ENCODE peak calls at places on chromosomes 1 and 21, in six cellular contexts. L is astrocyte, K is astrocyte of the cerebellum, S is left ventricle myocardium inferior, C is tibial artery, V is esophagus squamous epithelium. F is an unnamed sample.

GRCh38 chr1:172308577-172308976 is 111.9 kb upstream of the C1orf105 start:
- DNase-seq in L (no peak), K (no peak), S (no peak), C (no peak), V (no peak), F (no peak)

GRCh38 chr1:244559561-244559960 is 93.4 kb upstream of the DESI2 start:
- DNase-seq in L (no peak), K (no peak), S (no peak), C (no peak), V (no peak), F (no peak)

GRCh38 chr21:33644383-33645074 is 2.2 kb downstream of the ITSN1 start:
- DNase-seq in L (peak), K (no peak), S (no peak), C (no peak), V (no peak), F (no peak)

GRCh38 chr21:42311816-42312625 is 3.2 kb downstream of the TFF3 start:
- DNase-seq in L (no peak), K (no peak), S (no peak), C (no peak), V (no peak), F (peak)

GRCh38 chr21:33039542-33039941 is 13.8 kb downstream of the OLIG2 start:
- DNase-seq in L (no peak), K (no peak), S (no peak), C (no peak), V (no peak), F (peak)

GRCh38 chr1:64675718-64676345 is 69.0 kb upstream of the RAVER2 start:
- DNase-seq in L (no peak), K (no peak), S (no peak), C (no peak), V (no peak), F (peak)

GRCh38 chr1:84785231-84785630 is 95.0 kb upstream of the SSX2IP start:
- DNase-seq in L (peak), K (no peak), S (no peak), C (no peak), V (no peak), F (no peak)

GRCh38 chr1:119327436-119328155 is 41.0 kb upstream of the HAO2 start:
- DNase-seq in L (peak), K (no peak), S (no peak), C (no peak), V (no peak), F (peak)

GRCh38 chr1:89957063-89957462 is 37.8 kb upstream of the ZNF326 start:
- DNase-seq in L (no peak), K (no peak), S (no peak), C (no peak), V (no peak), F (no peak)

GRCh38 chr1:40363721-40364120 is 9.8 kb upstream of the SMAP2 start:
- DNase-seq in L (no peak), K (no peak), S (no peak), C (no peak), V (no peak), F (no peak)

GRCh38 chr1:68378296-68379084 is 71.3 kb downstream of the RPE65 start:
- DNase-seq in L (peak), K (no peak), S (no peak), C (no peak), V (no peak), F (no peak)

GRCh38 chr1:22780696-22781095 is 70.1 kb downstream of the EPHB2 start:
- DNase-seq in L (no peak), K (no peak), S (no peak), C (no peak), V (no peak), F (peak)

GRCh38 chr1:110636149-110636935 is 30.2 kb upstream of the KCNA2 start:
- DNase-seq in L (no peak), K (no peak), S (no peak), C (no peak), V (no peak), F (no peak)

GRCh38 chr1:93842750-93843500 is 36.1 kb downstream of the DNTTIP2 start:
- DNase-seq in L (peak), K (peak), S (no peak), C (no peak), V (no peak), F (no peak)

GRCh38 chr21:39082656-39083376 is 100.4 kb downstream of the PSMG1 start:
- DNase-seq in L (no peak), K (no peak), S (no peak), C (no peak), V (no peak), F (peak)

GRCh38 chr1:209585672-209586071 is 2.2 kb downstream of the CAMK1G start:
- DNase-seq in L (no peak), K (no peak), S (peak), C (no peak), V (no peak), F (peak)

GRCh38 chr1:233424727-233425222 is 97.3 kb downstream of the MAP3K21 start:
- DNase-seq in L (no peak), K (no peak), S (no peak), C (no peak), V (no peak), F (no peak)

GRCh38 chr1:36123357-36123756 is 1.7 kb downstream of the COL8A2 start:
- DNase-seq in L (no peak), K (no peak), S (no peak), C (no peak), V (no peak), F (peak)

GRCh38 chr21:45983981-45984551 is 2.5 kb downstream of the COL6A1 start:
- DNase-seq in L (no peak), K (no peak), S (peak), C (peak), V (no peak), F (peak)

GRCh38 chr1:203480525-203481084 is 5.0 kb downstream of the PRELP start:
- DNase-seq in L (peak), K (peak), S (peak), C (peak), V (no peak), F (peak)

GRCh38 chr1:91104712-91105111 is 82.9 kb upstream of the ZNF644 start:
- DNase-seq in L (no peak), K (no peak), S (no peak), C (no peak), V (no peak), F (no peak)

GRCh38 chr1:24570265-24571125 is 14.6 kb downstream of the NCMAP start:
- DNase-seq in L (no peak), K (no peak), S (no peak), C (no peak), V (no peak), F (no peak)

GRCh38 chr1:89499320-89499719 is 25.3 kb upstream of the LRRC8B start:
- DNase-seq in L (peak), K (peak), S (no peak), C (no peak), V (no peak), F (no peak)

GRCh38 chr1:163372576-163372975 is 50.8 kb downstream of the NUF2 start:
- DNase-seq in L (no peak), K (no peak), S (no peak), C (no peak), V (no peak), F (no peak)

GRCh38 chr1:229058716-229059115 is 212.2 kb upstream of the RAB4A start:
- DNase-seq in L (no peak), K (no peak), S (no peak), C (no peak), V (no peak), F (no peak)

GRCh38 chr1:155989992-155990325 is 11.6 kb upstream of the ARHGEF2 start:
- DNase-seq in L (no peak), K (no peak), S (no peak), C (no peak), V (no peak), F (no peak)

GRCh38 chr1:12040457-12041051 is 21.3 kb downstream of the MIIP start:
- DNase-seq in L (peak), K (peak), S (no peak), C (no peak), V (no peak), F (no peak)

GRCh38 chr1:18787825-18788385 is 71.6 kb downstream of the TAS1R2 start:
- DNase-seq in L (no peak), K (no peak), S (no peak), C (no peak), V (no peak), F (no peak)

GRCh38 chr1:235874226-235874625 is 7.5 kb upstream of the LYST start:
- DNase-seq in L (no peak), K (no peak), S (no peak), C (no peak), V (no peak), F (no peak)

GRCh38 chr1:84156210-84156621 is 12.1 kb downstream of the PRKACB start:
- DNase-seq in L (peak), K (peak), S (no peak), C (no peak), V (no peak), F (no peak)

GRCh38 chr1:241352401-241352800 is 4.6 kb downstream of the RGS7 start:
- DNase-seq in L (no peak), K (no peak), S (no peak), C (no peak), V (no peak), F (no peak)

GRCh38 chr1:12435639-12436344 is 182.2 kb downstream of the DHRS3 start:
- DNase-seq in L (peak), K (no peak), S (no peak), C (no peak), V (no peak), F (no peak)

GRCh38 chr1:57860333-57860732 is 436.5 kb upstream of the DAB1 start:
- DNase-seq in L (no peak), K (no peak), S (no peak), C (no peak), V (no peak), F (no peak)

GRCh38 chr1:61310538-61310937 is 228.2 kb downstream of the NFIA start:
- DNase-seq in L (no peak), K (no peak), S (no peak), C (no peak), V (no peak), F (no peak)

GRCh38 chr1:27872059-27872801 is at the start of gene THEMIS2:
- DNase-seq in L (peak), K (no peak), S (peak), C (peak), V (no peak), F (peak)

GRCh38 chr1:33120436-33121231 is 39.7 kb downstream of the AZIN2 start:
- DNase-seq in L (no peak), K (no peak), S (no peak), C (no peak), V (no peak), F (no peak)

DNA sequence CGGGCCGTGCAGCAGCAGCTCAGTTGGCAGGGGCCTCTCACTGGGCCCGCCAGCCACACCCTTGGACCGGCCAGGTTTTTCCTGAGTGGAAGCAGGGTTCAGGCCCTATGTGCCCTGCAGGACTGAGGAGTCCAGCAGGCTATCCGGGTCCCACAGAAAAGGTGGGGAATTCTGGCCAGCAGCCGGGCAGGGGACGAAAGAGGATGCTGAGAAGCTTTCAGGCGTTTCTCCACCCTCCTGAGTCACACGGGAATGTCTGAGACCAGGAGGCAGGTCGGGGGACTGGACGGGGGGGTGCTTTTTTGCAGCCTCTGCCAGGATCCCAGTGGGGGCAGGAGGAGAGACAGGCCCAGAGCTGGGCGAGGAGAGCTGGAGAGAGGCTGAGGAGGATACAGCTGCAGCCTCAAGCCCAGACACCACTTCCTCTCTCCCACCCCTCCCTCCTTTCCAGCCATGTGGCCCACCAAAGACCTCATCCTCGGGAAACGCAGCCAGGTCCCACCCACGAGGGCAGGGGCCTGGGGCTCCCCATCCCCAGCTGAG is 105.4 kb downstream of the SPSB1 start:
- DNase-seq in L (peak), K (no peak), S (no peak), C (peak), V (no peak), F (no peak)
- H3K4me3 ChIP-seq in L (no peak), K (no peak), S (no peak), C (no peak), V (no peak), F (no peak)

DNA sequence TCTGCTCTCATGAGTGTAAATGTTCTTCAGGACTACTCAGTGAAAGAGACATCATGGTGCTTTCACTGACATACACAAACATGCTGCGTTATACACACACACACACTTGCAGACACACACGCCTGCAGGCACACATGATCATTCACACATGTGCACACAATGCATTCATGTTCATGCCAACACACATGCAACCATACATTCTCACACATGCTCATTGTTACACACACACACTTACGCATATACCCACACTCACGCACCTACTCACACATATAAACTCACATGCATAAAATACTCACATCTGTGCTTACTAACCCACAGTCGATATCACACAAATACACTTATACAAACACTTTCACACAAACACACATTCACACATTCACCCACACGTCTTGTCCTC is 241.6 kb downstream of the LMX1A start:
- DNase-seq in L (no peak), K (no peak), S (no peak), C (no peak), V (no peak), F (no peak)
- H3K4me3 ChIP-seq in L (no peak), K (no peak), S (no peak), C (no peak), V (no peak), F (no peak)

GRCh38 chr1:112638109-112638426 is 18.4 kb downstream of the CAPZA1 start:
- DNase-seq in L (no peak), K (no peak), S (no peak), C (no peak), V (no peak), F (no peak)

GRCh38 chr1:112636597-112637256 is 17.1 kb downstream of the CAPZA1 start:
- DNase-seq in L (no peak), K (no peak), S (no peak), C (no peak), V (no peak), F (no peak)

GRCh38 chr1:112637257-112638108 is 17.9 kb downstream of the CAPZA1 start:
- DNase-seq in L (peak), K (no peak), S (no peak), C (no peak), V (no peak), F (no peak)

GRCh38 chr1:112633628-112634027 is 14.0 kb downstream of the CAPZA1 start:
- DNase-seq in L (no peak), K (no peak), S (no peak), C (no peak), V (no peak), F (no peak)

GRCh38 chr1:112634367-112634766 is 14.7 kb downstream of the CAPZA1 start:
- DNase-seq in L (no peak), K (no peak), S (no peak), C (no peak), V (no peak), F (no peak)
- H3K4me3 ChIP-seq in L (no peak), K (no peak), S (no peak), C (no peak), V (no peak), F (no peak)

GRCh38 chr1:76018045-76018444 is 56.5 kb upstream of the ST6GALNAC3 start:
- DNase-seq in L (no peak), K (no peak), S (no peak), C (no peak), V (no peak), F (no peak)

GRCh38 chr1:76015478-76016103 is 59.0 kb upstream of the ST6GALNAC3 start:
- DNase-seq in L (no peak), K (no peak), S (no peak), C (no peak), V (no peak), F (no peak)

GRCh38 chr1:76010802-76011201 is 63.7 kb upstream of the ST6GALNAC3 start:
- DNase-seq in L (no peak), K (no peak), S (no peak), C (no peak), V (no peak), F (no peak)

GRCh38 chr1:76012341-76013208 is 62.0 kb upstream of the ST6GALNAC3 start:
- DNase-seq in L (peak), K (no peak), S (no peak), C (no peak), V (no peak), F (no peak)

DNA sequence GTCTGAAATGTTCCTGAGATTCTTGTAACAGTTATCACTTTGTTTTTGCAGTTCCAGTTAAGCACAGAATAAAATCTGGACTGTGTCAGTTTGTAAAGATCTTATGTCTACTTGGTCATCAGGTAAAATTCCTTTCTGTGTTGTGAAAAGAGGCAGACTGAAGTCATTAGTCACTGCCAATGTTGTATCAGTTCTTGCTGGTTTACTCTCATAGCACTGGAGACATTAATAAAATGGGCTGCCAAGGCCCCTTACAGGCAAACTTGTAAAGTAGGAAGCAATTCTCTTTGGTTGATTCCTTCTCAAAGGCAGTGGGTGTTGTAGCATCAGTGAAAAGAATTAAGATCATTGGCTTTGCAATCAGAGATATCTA is 61.4 kb upstream of the ST6GALNAC3 start:
- DNase-seq in L (no peak), K (no peak), S (no peak), C (no peak), V (no peak), F (no peak)
- H3K4me3 ChIP-seq in L (no peak), K (no peak), S (no peak), C (no peak), V (no peak), F (no peak)